ENCODE peak calls at places on chromosomes 5 and 9, in nine cellular contexts. E is lung; W is natural killer cell; H is neural crest cell; J is H9; Z is stomach; C is CD8-positive, alpha-beta T cell; S is epithelial cell of esophagus; Y is AG04450. K is an unnamed sample.

GRCh38 chr5:58455066-58455465 is 4.8 kb downstream of the PLK2 start:
- DNase-seq in Y (no peak), W (no peak), S (peak; percentile 34), H (no peak), E (no peak), Z (no peak), J (no peak), C (no peak), K (no peak)

GRCh38 chr9:33375238-33375840 is 27.0 kb downstream of the AQP7 start:
- DNase-seq in W (no peak), C (no peak), J (peak; percentile 78), H (peak; percentile 46), S (no peak), E (no peak), Z (no peak), Y (no peak), K (no peak)

GRCh38 chr5:149141224-149141956 is at the start of gene ABLIM3:
- DNase-seq in E (peak; percentile 71), S (peak; percentile 62), J (peak; percentile 86), H (peak; percentile 79), Z (peak; percentile 69), Y (no peak), W (peak; percentile 74), C (peak; percentile 49), K (peak; percentile 65)

GRCh38 chr5:9519537-9519936 is 26.3 kb downstream of the SEMA5A start:
- DNase-seq in Z (no peak), E (no peak), H (no peak), J (no peak), W (no peak), C (no peak), Y (no peak), S (no peak), K (no peak)

GRCh38 chr9:112550531-112550930 is 63.9 kb downstream of the KIAA1958 start:
- DNase-seq in E (no peak), W (no peak), J (no peak), H (no peak), Y (no peak), S (peak; percentile 88), C (no peak), Z (no peak), K (no peak)

GRCh38 chr5:174413520-174414314 is 310.7 kb upstream of the MSX2 start:
- DNase-seq in H (no peak), W (no peak), J (no peak), S (no peak), C (no peak), Z (no peak), Y (peak; percentile 55), E (no peak), K (no peak)

GRCh38 chr9:90900130-90900529 is 98.5 kb downstream of the SYK start:
- DNase-seq in Y (no peak), J (peak; percentile 49), S (no peak), W (no peak), H (no peak), C (no peak), Z (no peak), E (no peak), K (no peak)

GRCh38 chr9:70829591-70830265 is 291.7 kb downstream of the TRPM3 start:
- DNase-seq in E (no peak), W (no peak), H (no peak), S (no peak), Y (no peak), J (no peak), C (no peak), Z (no peak), K (no peak)

GRCh38 chr9:18060304-18060934 is 413.5 kb upstream of the ADAMTSL1 start:
- DNase-seq in C (no peak), H (no peak), W (no peak), S (peak; percentile 66), E (no peak), Y (no peak), Z (no peak), J (no peak), K (no peak)

GRCh38 chr9:104608336-104608735 is 2.9 kb upstream of the OR13C2 start:
- DNase-seq in J (no peak), S (peak; percentile 2), Z (no peak), H (no peak), E (no peak), Y (no peak), W (no peak), C (no peak), K (no peak)

GRCh38 chr9:113876806-113877236 is 712 bp downstream of the ZNF618 start:
- DNase-seq in W (no peak), C (no peak), Z (no peak), S (no peak), E (no peak), H (no peak), J (no peak), Y (no peak), K (no peak)
- TF ChIP-seq CTCF in W (peak; percentile 57), C (peak; percentile 19), Z (no peak), S (peak; percentile 27), E (no peak), H (peak; percentile 72), J (peak; percentile 67), Y (peak; percentile 52), K (peak; percentile 60)

DNA sequence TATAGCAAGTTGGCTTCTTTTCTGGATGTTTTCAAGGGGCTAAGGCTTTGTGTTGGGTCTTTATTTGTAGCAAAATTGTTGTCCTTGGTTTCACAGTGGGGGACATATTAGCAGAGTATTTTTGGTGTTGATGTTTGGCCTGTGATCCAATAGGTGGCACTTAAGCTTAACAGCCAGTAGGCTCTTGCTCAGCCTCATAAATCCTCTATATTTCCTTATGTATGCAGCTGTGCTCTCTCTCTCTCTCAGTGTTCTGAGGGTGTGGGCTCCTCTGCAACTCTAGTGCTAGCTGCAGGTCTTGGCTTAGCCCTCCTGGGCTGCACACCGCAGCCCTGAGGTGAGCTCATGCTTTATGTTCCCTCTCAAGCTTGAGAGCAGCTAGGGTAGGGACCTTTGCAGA is 195.0 kb upstream of the GHR start:
- DNase-seq in E (no peak), W (no peak), Z (no peak), Y (no peak), H (no peak), C (no peak), J (no peak), S (peak; percentile 11), K (no peak)
- TF ChIP-seq CTCF in E (no peak), W (no peak), Z (no peak), Y (no peak), H (no peak), C (no peak), J (no peak), S (peak; percentile 22), K (no peak)

GRCh38 chr5:40167283-40167682 is 512.4 kb upstream of the PTGER4 start:
- DNase-seq in Z (no peak), Y (no peak), S (no peak), C (no peak), J (no peak), W (no peak), E (no peak), H (no peak), K (no peak)

GRCh38 chr5:40165106-40165788 is 514.5 kb upstream of the PTGER4 start:
- DNase-seq in S (no peak), Y (no peak), E (no peak), J (no peak), C (no peak), Z (no peak), W (no peak), H (no peak), K (no peak)

GRCh38 chr5:40166757-40167156 is 513.0 kb upstream of the PTGER4 start:
- DNase-seq in W (no peak), E (no peak), H (no peak), C (no peak), J (no peak), S (peak; percentile 50), Z (no peak), Y (no peak), K (no peak)

GRCh38 chr5:40160435-40160834 is 519.3 kb upstream of the PTGER4 start:
- DNase-seq in J (no peak), E (no peak), H (no peak), Y (no peak), W (no peak), Z (no peak), S (no peak), C (no peak), K (no peak)

DNA sequence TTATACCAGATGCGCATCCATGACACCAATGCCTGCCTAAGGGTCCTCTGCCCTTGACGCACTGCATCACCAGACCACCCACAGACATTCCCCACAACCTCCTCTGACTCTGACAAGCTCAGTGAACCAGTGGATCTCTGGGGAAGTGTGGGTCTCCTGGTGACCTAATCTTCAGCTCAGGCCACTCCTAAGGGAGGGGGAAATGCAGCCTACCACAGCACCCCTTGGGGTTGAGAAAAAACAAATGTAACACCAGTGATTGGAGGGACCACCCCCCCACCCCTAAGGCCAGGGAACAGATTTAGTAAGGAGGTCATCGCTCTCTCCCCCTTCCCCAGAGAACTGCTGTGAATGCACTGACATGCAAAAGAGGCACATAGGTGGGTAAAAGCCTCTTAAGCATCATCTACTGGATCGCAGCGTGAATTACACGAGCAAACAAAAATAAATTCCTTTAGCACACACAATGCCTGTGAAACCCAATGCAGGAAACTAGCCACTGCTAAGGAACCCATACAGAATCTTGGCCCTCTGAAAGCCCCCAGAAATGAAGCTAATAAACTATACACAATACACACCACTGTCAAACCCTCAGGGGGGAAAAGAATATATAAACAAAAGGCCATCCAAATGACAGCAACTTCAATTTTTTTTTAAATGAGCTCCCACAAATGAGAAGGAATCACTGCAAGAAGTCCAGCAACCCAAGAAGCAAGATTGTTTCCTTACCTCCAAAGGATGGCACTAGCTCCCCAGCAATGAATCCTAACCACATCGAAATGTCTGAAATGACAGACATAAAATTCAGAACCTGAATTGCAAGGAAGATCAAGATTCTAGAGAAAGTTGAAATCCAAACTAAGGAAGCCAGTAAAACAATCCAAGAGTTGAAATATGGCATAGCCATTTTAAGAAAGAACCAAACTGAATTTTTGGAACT is 513.7 kb upstream of the PTGER4 start:
- DNase-seq in W (no peak), Z (no peak), E (no peak), C (no peak), J (peak; percentile 26), S (peak; percentile 36), Y (no peak), H (no peak), K (no peak)
- TF ChIP-seq CTCF in W (no peak), Z (no peak), E (no peak), C (no peak), J (no peak), S (peak; percentile 9), Y (peak; percentile 13), H (no peak), K (no peak)

GRCh38 chr5:65104831-65105230 is 336.1 kb downstream of the CWC27 start:
- DNase-seq in Z (no peak), H (no peak), J (no peak), S (no peak), W (no peak), C (no peak), E (no peak), Y (no peak), K (no peak)

GRCh38 chr5:65101706-65102105 is 333.0 kb downstream of the CWC27 start:
- DNase-seq in Y (peak; percentile 69), Z (no peak), E (no peak), J (no peak), H (no peak), W (no peak), S (no peak), C (no peak), K (no peak)

GRCh38 chr5:65103674-65104035 is 334.9 kb downstream of the CWC27 start:
- DNase-seq in H (no peak), Z (no peak), E (no peak), S (no peak), J (no peak), C (no peak), W (no peak), Y (no peak), K (no peak)

GRCh38 chr5:65102501-65102825 is 333.7 kb downstream of the CWC27 start:
- DNase-seq in S (no peak), W (no peak), C (no peak), E (no peak), J (peak; percentile 40), Y (no peak), Z (no peak), H (no peak), K (no peak)

GRCh38 chr5:65102826-65103673 is 334.3 kb downstream of the CWC27 start:
- DNase-seq in W (peak; percentile 49), E (peak; percentile 69), Z (peak; percentile 56), C (peak; percentile 59), J (peak; percentile 76), Y (no peak), S (peak; percentile 46), H (no peak), K (no peak)
- TF ChIP-seq CTCF in W (no peak), E (no peak), Z (peak; percentile 23), C (no peak), J (no peak), Y (no peak), S (no peak), H (no peak), K (no peak)

K was measured in progenitor cell of endocrine pancreas.